ENCODE peak calls at places on chromosome 21, in eight cellular contexts. Q is ureter; E is activated CD4-positive, CD25-positive, alpha-beta regulatory T cell treated with anti-CD3 and anti-CD28 coated beads, Interleukin-2, amount 50 U/mL, for 72 hours; Y is activated effector memory CD4-positive, alpha-beta T cell treated with anti-CD3 and anti-CD28 coated beads, Interleukin-2, amount 50 U/mL, for 16 hours; H is progenitor cell of endocrine pancreas; D is fibroblast of lung; N is stimulated activated CD8-positive, alpha-beta memory T cell treated with anti-CD3 and anti-CD28 coated beads, Interleukin-2, amount 100 ng/mL, for 1 hour; C is AML-193. X is an unnamed sample.

GRCh38 chr21:42149656-42150457 is 69.1 kb upstream of the ABCG1 start:
- DNase-seq in D (no peak), N (no peak), E (no peak), H (no peak), C (no peak), Y (peak), Q (no peak), X (no peak)

GRCh38 chr21:31218830-31219608 is 125.0 kb downstream of the TIAM1 start:
- DNase-seq in C (no peak), Q (peak), D (peak), E (no peak), H (no peak), N (no peak), Y (no peak), X (no peak)

GRCh38 chr21:46617267-46618051 is 12.6 kb upstream of the S100B start:
- DNase-seq in Q (no peak), Y (no peak), D (peak), N (no peak), H (no peak), E (no peak), C (no peak), X (no peak)

GRCh38 chr21:44939532-44940115 is at the start of gene SLX9:
- DNase-seq in Q (peak), N (peak), E (peak), Y (peak), D (peak), C (peak), H (peak), X (no peak)

GRCh38 chr21:27265492-27265891 is 298.6 kb upstream of the ADAMTS5 start:
- DNase-seq in Y (no peak), H (no peak), Q (no peak), E (no peak), D (no peak), C (no peak), N (no peak), X (no peak)

GRCh38 chr21:35273331-35273730 is 224.2 kb upstream of the RUNX1 start:
- DNase-seq in Y (no peak), Q (no peak), H (no peak), C (no peak), E (no peak), N (no peak), D (no peak), X (no peak)

GRCh38 chr21:15063821-15064575 is 802 bp downstream of the NRIP1 start:
- DNase-seq in H (peak), N (no peak), Q (peak), Y (no peak), E (no peak), D (peak), C (no peak), X (no peak)

GRCh38 chr21:29248124-29248523 is 50.6 kb upstream of the BACH1 start:
- DNase-seq in Y (no peak), C (peak), E (no peak), D (no peak), Q (no peak), H (no peak), N (no peak), X (no peak)

GRCh38 chr21:38277501-38278111 is 20.8 kb downstream of the KCNJ15 start:
- DNase-seq in Y (no peak), C (peak), N (no peak), H (no peak), Q (no peak), D (peak), E (no peak), X (peak)

GRCh38 chr21:41847066-41847804 is 31.9 kb downstream of the PRDM15 start:
- DNase-seq in D (peak), Y (peak), Q (no peak), H (no peak), C (no peak), E (no peak), N (no peak), X (no peak)

GRCh38 chr21:27132270-27132669 is 165.4 kb upstream of the ADAMTS5 start:
- DNase-seq in N (no peak), Y (no peak), C (no peak), E (no peak), Q (no peak), D (peak), H (no peak), X (no peak)